ENCODE peak calls at places on chromosome 10, in five cellular contexts. Z, P, H, L and Y are unnamed samples.

GRCh38 chr10:45373783-45374450 is at the start of gene ALOX5:
- DNase-seq in Z (no peak), P (no peak), H (no peak), L (no peak), Y (peak; percentile 11)

GRCh38 chr10:127331696-127332095 is 135.3 kb upstream of the INSYN2A start:
- DNase-seq in Z (no peak), P (no peak), H (no peak), L (no peak), Y (no peak)

GRCh38 chr10:11757452-11757819 is 15.3 kb downstream of the ECHDC3 start:
- DNase-seq in Z (peak; percentile 68), P (peak; percentile 90), H (no peak), L (peak; percentile 90), Y (peak; percentile 12)

GRCh38 chr10:109959571-109960145 is 36.3 kb upstream of the XPNPEP1 start:
- DNase-seq in Z (no peak), P (no peak), H (no peak), L (no peak), Y (peak; percentile 63)

GRCh38 chr10:6362879-6363278 is 160.1 kb downstream of the PFKFB3 start:
- DNase-seq in Z (no peak), P (no peak), H (no peak), L (no peak), Y (no peak)

GRCh38 chr10:92124020-92124419 is 166.9 kb downstream of the CPEB3 start:
- DNase-seq in Z (no peak), P (peak; percentile 19), H (no peak), L (no peak), Y (no peak)

GRCh38 chr10:123413353-123413752 is 252.8 kb upstream of the GPR26 start:
- DNase-seq in Z (no peak), P (no peak), H (no peak), L (no peak), Y (no peak)

GRCh38 chr10:122673731-122674130 is 25.9 kb downstream of the C10orf120 start:
- DNase-seq in Z (no peak), P (no peak), H (no peak), L (no peak), Y (no peak)

GRCh38 chr10:61187601-61188000 is 243.6 kb upstream of the RHOBTB1 start:
- DNase-seq in Z (no peak), P (no peak), H (no peak), L (no peak), Y (no peak)

GRCh38 chr10:75236178-75236825 is 545 bp upstream of the COMTD1 start:
- DNase-seq in Z (no peak), P (no peak), H (no peak), L (no peak), Y (no peak)

GRCh38 chr10:70811881-70812280 is 3.9 kb upstream of the SGPL1 start:
- DNase-seq in Z (no peak), P (no peak), H (no peak), L (no peak), Y (no peak)

GRCh38 chr10:92691042-92691590 is 1.4 kb downstream of the HHEX start:
- DNase-seq in Z (no peak), P (peak; percentile 39), H (no peak), L (no peak), Y (no peak)

GRCh38 chr10:19825690-19826089 is 9.5 kb downstream of the PLXDC2 start:
- DNase-seq in Z (no peak), P (no peak), H (no peak), L (no peak), Y (no peak)

GRCh38 chr10:106519376-106520035 is 645.0 kb downstream of the SORCS1 start:
- DNase-seq in Z (no peak), P (no peak), H (no peak), L (peak; percentile 17), Y (no peak)

GRCh38 chr10:118471863-118472262 is 123.6 kb downstream of the PRLHR start:
- DNase-seq in Z (peak; percentile 45), P (peak; percentile 49), H (no peak), L (peak; percentile 81), Y (no peak)

GRCh38 chr10:117653170-117653515 is 110.6 kb downstream of the EMX2 start:
- DNase-seq in Z (peak; percentile 61), P (peak; percentile 79), H (no peak), L (peak; percentile 83), Y (no peak)

GRCh38 chr10:43594944-43595589 is 11.2 kb upstream of the ZNF485 start:
- DNase-seq in Z (no peak), P (peak; percentile 63), H (no peak), L (peak; percentile 26), Y (no peak)

GRCh38 chr10:95391570-95392249 is 100.9 kb upstream of the PDLIM1 start:
- DNase-seq in Z (no peak), P (peak; percentile 42), H (no peak), L (peak; percentile 44), Y (no peak)

GRCh38 chr10:132939957-132940790 is 2.2 kb downstream of the CFAP46 start:
- DNase-seq in Z (peak; percentile 8), P (peak; percentile 60), H (no peak), L (peak; percentile 55), Y (no peak)

GRCh38 chr10:3057946-3058345 is 9.4 kb upstream of the PFKP start:
- DNase-seq in Z (no peak), P (no peak), H (no peak), L (no peak), Y (no peak)

GRCh38 chr10:69869291-69869841 is 67.7 kb downstream of the COL13A1 start:
- DNase-seq in Z (peak; percentile 64), P (peak; percentile 71), H (no peak), L (peak; percentile 77), Y (no peak)

GRCh38 chr10:96339956-96340904 is 18.6 kb downstream of the OPALIN start:
- DNase-seq in Z (no peak), P (peak; percentile 66), H (peak; percentile 33), L (peak; percentile 61), Y (peak; percentile 9)

GRCh38 chr10:29481906-29482440 is 152.8 kb downstream of the SVIL start:
- DNase-seq in Z (no peak), P (no peak), H (no peak), L (no peak), Y (no peak)

GRCh38 chr10:132479603-132480221 is 57.9 kb upstream of the INPP5A start:
- DNase-seq in Z (no peak), P (no peak), H (no peak), L (no peak), Y (no peak)

GRCh38 chr10:90652519-90652918 is 205.3 kb downstream of the HTR7 start:
- DNase-seq in Z (no peak), P (peak; percentile 59), H (no peak), L (peak; percentile 47), Y (no peak)

GRCh38 chr10:67788028-67788886 is 49.7 kb downstream of the DNAJC12 start:
- DNase-seq in Z (no peak), P (peak; percentile 59), H (peak; percentile 49), L (no peak), Y (no peak)

GRCh38 chr10:127034224-127034623 is 129.0 kb downstream of the DOCK1 start:
- DNase-seq in Z (no peak), P (no peak), H (no peak), L (no peak), Y (no peak)